ENCODE peak calls at places on chromosomes 5 and 9, in five cellular contexts. J is fibroblast of lung; X is astrocyte; K is heart left ventricle; Y is naive thymus-derived CD4-positive, alpha-beta T cell. A is an unnamed sample. For H3K4me1, the result is how much of the 10 kb centered on the place peaks cover.

GRCh38 chr5:137220523-137220927 is 278.6 kb downstream of the SPOCK1 start:
- DNase-seq in J (peak), X (peak), Y (no peak), K (no peak), A (no peak)

GRCh38 chr5:65137631-65138030 is 344.1 kb downstream of the ADAMTS6 start:
- DNase-seq in X (no peak), Y (no peak), J (no peak), K (no peak), A (no peak)

GRCh38 chr9:1216532-1216931 is 166.4 kb downstream of the DMRT2 start:
- DNase-seq in X (peak), J (no peak), Y (no peak), K (no peak), A (no peak)

GRCh38 chr9:94990897-94991561 is 264.5 kb downstream of the AOPEP start:
- DNase-seq in X (no peak), J (no peak), Y (no peak), K (no peak), A (no peak)

GRCh38 chr5:169637856-169638190 is 748 bp downstream of the DOCK2 start:
- DNase-seq in X (no peak), J (no peak), Y (peak), K (no peak), A (peak)

GRCh38 chr9:25716220-25716872 is 38.1 kb upstream of the TUSC1 start:
- DNase-seq in X (peak), K (no peak), J (peak), Y (no peak), A (no peak)

GRCh38 chr5:68957591-68957990 is 136.2 kb upstream of the SLC30A5 start:
- DNase-seq in Y (no peak), J (no peak), X (no peak), K (no peak), A (no peak)

GRCh38 chr5:163696270-163696887 is 191.0 kb downstream of the MAT2B start:
- DNase-seq in Y (no peak), J (peak), X (peak), K (no peak), A (no peak)

GRCh38 chr5:32810812-32811211 is 99.7 kb downstream of the NPR3 start:
- DNase-seq in J (peak), Y (no peak), K (no peak), X (peak), A (no peak)

GRCh38 chr9:12759767-12760166 is 15.1 kb upstream of the LURAP1L start:
- DNase-seq in K (no peak), X (peak), J (peak), Y (no peak), A (no peak)

GRCh38 chr5:56494300-56494704 is 261.2 kb upstream of the ANKRD55 start:
- DNase-seq in X (no peak), Y (no peak), K (no peak), J (peak), A (no peak)

GRCh38 chr5:170752257-170753215 is 31.0 kb upstream of the GABRP start:
- DNase-seq in K (no peak), J (no peak), Y (no peak), X (no peak), A (no peak)

GRCh38 chr5:106374956-106375355 is 1295.8 kb downstream of the EFNA5 start:
- DNase-seq in J (no peak), X (no peak), K (no peak), Y (no peak), A (no peak)

GRCh38 chr5:36877667-36878420 is 1.3 kb downstream of the NIPBL start:
- DNase-seq in K (no peak), J (peak), Y (peak), X (peak), A (peak)

GRCh38 chr5:64944868-64945267 is 176.1 kb downstream of the CWC27 start:
- DNase-seq in X (no peak), Y (no peak), K (no peak), J (no peak), A (no peak)

GRCh38 chr5:76527685-76528161 is 95.5 kb downstream of the F2RL2 start:
- DNase-seq in Y (no peak), K (no peak), J (peak), X (peak), A (no peak)

GRCh38 chr5:176542135-176542595 is 5.0 kb upstream of the RNF44 start:
- DNase-seq in K (no peak), X (no peak), Y (peak), J (no peak), A (peak)

GRCh38 chr5:131417240-131417869 is 153.5 kb downstream of the CDC42SE2 start:
- DNase-seq in K (peak), X (peak), J (peak), Y (peak), A (peak)

GRCh38 chr5:102760815-102761214 is 5.7 kb downstream of the PAM start:
- DNase-seq in X (peak), Y (no peak), K (no peak), J (peak), A (no peak)

GRCh38 chr5:172443441-172444109 is 10.8 kb downstream of the SH3PXD2B start:
- DNase-seq in K (peak), J (peak), X (peak), Y (no peak), A (no peak)

GRCh38 chr9:77511525-77511924 is 136.6 kb downstream of the GNA14 start:
- DNase-seq in K (no peak), Y (no peak), X (no peak), J (no peak), A (no peak)

GRCh38 chr5:120609570-120609969 is 145.5 kb downstream of the PRR16 start:
- DNase-seq in Y (no peak), X (peak), K (no peak), J (no peak), A (no peak)

GRCh38 chr5:76704131-76704663 is 11.7 kb upstream of the F2R start:
- DNase-seq in X (no peak), Y (no peak), J (no peak), K (no peak), A (no peak)

GRCh38 chr9:77640741-77641580 is 7.2 kb downstream of the GNA14 start:
- DNase-seq in J (no peak), X (no peak), Y (no peak), K (no peak), A (no peak)

GRCh38 chr9:15475923-15476536 is 34.7 kb downstream of the PSIP1 start:
- DNase-seq in J (no peak), K (no peak), Y (no peak), X (no peak), A (no peak)

GRCh38 chr5:44002381-44002901 is 386.8 kb downstream of the FGF10 start:
- DNase-seq in J (peak), K (no peak), X (no peak), Y (no peak), A (no peak)

GRCh38 chr5:139415221-139415861 is 11.5 kb upstream of the SPATA24 start:
- DNase-seq in X (no peak), J (no peak), K (peak), Y (no peak), A (no peak)

GRCh38 chr5:71492817-71493615 is 37.6 kb downstream of the BDP1 start:
- DNase-seq in Y (no peak), X (no peak), J (no peak), K (no peak), A (no peak)

GRCh38 chr9:2142212-2142611 is 127.1 kb downstream of the SMARCA2 start:
- DNase-seq in X (no peak), Y (no peak), K (no peak), J (no peak), A (no peak)

GRCh38 chr9:90783552-90783951 is 18.1 kb upstream of the SYK start:
- DNase-seq in K (no peak), J (no peak), Y (no peak), X (no peak), A (no peak)

GRCh38 chr9:95389373-95389772 is 71.9 kb upstream of the FANCC start:
- DNase-seq in X (no peak), K (no peak), J (no peak), Y (no peak), A (no peak)

GRCh38 chr5:132831095-132831860 is 831 bp upstream of the SHROOM1 start:
- DNase-seq in Y (no peak), K (no peak), X (no peak), J (no peak), A (no peak)

GRCh38 chr9:134357631-134358025 is 31.4 kb downstream of the RXRA start:
- DNase-seq in J (no peak), Y (no peak), X (no peak), K (no peak), A (no peak)

GRCh38 chr9:96079816-96080215 is 204.3 kb downstream of the ERCC6L2 start:
- DNase-seq in K (no peak), Y (no peak), J (no peak), X (no peak), A (no peak)

GRCh38 chr5:140801494-140801841 is 611 bp downstream of the PCDHA3 start:
- DNase-seq in Y (no peak), J (no peak), X (no peak), K (no peak), A (no peak)

GRCh38 chr9:20363233-20363632 is 259.1 kb downstream of the MLLT3 start:
- DNase-seq in X (no peak), J (no peak), Y (no peak), K (no peak), A (no peak)

GRCh38 chr5:106639488-106639887 is 1031.2 kb downstream of the EFNA5 start:
- DNase-seq in X (no peak), Y (no peak), J (no peak), K (no peak), A (no peak)

GRCh38 chr5:141766152-141766551 is 84.1 kb upstream of the ARAP3 start:
- DNase-seq in J (no peak), X (no peak), K (no peak), Y (no peak), A (no peak)

GRCh38 chr9:117368684-117369230 is 46.1 kb downstream of the ASTN2 start:
- DNase-seq in Y (no peak), X (no peak), K (no peak), J (no peak), A (no peak)

GRCh38 chr9:117359910-117360309 is 54.9 kb downstream of the ASTN2 start:
- DNase-seq in Y (no peak), X (no peak), K (no peak), J (no peak), A (no peak)

GRCh38 chr9:117365438-117365837 is 49.4 kb downstream of the ASTN2 start:
- DNase-seq in K (no peak), J (no peak), X (no peak), Y (no peak), A (no peak)
- H3K4me1 ChIP-seq in K (under half), J (under half), X (under half), Y (under half), A (under half)

GRCh38 chr5:143053780-143054179 is 283.6 kb downstream of the ARHGAP26 start:
- DNase-seq in X (no peak), K (no peak), J (no peak), Y (no peak), A (no peak)
- H3K4me1 ChIP-seq in X (under half), K (under half), J (under half), Y (under half), A (under half)

DNA sequence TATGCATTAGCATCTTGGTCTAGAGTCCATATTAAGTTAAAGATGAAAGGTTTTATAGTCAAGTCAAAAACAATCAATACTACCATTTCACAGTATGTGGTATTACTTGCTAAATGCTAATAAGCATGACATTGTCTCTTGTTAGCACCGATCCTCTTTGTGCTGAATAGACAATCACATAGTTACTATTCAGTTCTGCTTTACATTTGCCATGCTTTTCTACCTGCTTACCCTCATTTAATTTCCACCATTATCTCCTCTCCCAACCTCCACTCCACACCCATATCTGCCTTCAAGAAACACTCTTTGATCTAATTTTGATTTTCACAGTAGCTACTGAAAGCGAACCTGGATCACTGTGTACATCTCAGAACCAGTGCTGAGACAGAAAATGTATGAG is 16.8 kb downstream of the MEGF9 start:
- DNase-seq in Y (no peak), X (no peak), K (no peak), J (no peak), A (no peak)
- H3K4me1 ChIP-seq in Y (under half), X (under half), K (half or more), J (under half), A (under half)

GRCh38 chr9:121317737-121318630 is 50.0 kb downstream of the GSN start:
- DNase-seq in J (no peak), Y (no peak), X (no peak), K (peak), A (no peak)
- H3K4me1 ChIP-seq in J (under half), Y (under half), X (under half), K (under half), A (under half)

GRCh38 chr9:124013263-124014211 is 2.0 kb downstream of the LHX2 start:
- DNase-seq in X (no peak), Y (no peak), J (no peak), K (no peak), A (no peak)
- H3K4me1 ChIP-seq in X (under half), Y (under half), J (under half), K (half or more), A (under half)

DNA sequence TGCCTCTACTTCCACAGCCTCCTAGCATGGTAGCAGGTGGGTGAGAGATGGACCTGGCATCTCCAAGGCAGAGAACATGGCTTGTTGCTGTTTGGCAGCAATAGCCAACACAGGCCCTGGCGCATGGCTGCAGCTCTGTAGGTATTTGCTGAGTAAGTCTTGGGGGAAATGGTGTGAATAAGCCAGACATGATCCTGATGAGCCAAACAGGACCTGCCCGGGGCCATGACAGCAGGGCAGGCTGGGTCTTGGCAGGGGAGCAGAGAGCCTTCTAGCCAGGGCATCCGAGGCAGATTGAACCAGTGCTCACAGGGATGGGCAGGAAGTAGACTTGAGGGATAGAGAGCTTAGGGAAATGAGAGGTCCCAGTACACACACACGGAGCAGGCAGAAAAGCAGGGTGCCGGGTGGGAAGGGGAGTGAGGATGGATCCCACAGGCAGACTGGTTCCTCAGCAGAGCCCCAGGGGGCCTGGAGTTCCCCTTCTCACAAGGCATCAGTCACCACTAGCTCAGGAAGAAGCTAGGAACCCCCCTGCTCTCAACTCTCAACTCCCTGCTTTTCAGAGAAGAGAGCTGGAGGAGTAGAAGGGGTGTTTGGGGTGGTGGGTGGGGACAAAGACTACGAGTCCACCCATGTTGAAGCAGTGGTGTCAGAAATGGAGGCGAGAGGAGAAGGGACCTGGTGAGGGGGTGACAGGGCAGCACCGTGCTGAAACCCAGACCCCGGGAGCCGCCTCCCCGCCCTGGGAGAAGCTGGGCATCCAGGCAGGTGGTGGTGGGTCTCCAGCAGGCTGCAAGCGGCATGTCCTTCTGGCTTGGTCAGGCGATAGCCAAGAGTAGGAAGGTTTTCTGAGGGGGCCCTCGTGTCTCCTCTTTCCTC is 111.1 kb downstream of the RGS3 start:
- DNase-seq in J (no peak), X (no peak), Y (no peak), K (peak), A (no peak)
- H3K4me1 ChIP-seq in J (under half), X (under half), Y (under half), K (half or more), A (under half)